ENCODE peak calls at places on chromosomes 5 and 9, in nine cellular contexts. G is IMR-90; B is HepG2; K is heart left ventricle; O is GM23338; S is spleen; N is neuronal stem cell; P is CD8-positive, alpha-beta memory T cell; F is lung. Y is an unnamed sample. For H3K4me1, the result is how much of the 10 kb centered on the place peaks cover.

GRCh38 chr9:91784673-91785402 is 165.2 kb downstream of the ROR2 start:
- DNase-seq in G (no peak), B (no peak), K (no peak), O (no peak), S (no peak), N (no peak), P (no peak), F (no peak), Y (no peak)

GRCh38 chr5:19584131-19584530 is 403.9 kb downstream of the CDH18 start:
- DNase-seq in G (no peak), B (no peak), K (no peak), O (no peak), S (no peak), N (no peak), P (no peak), F (no peak), Y (no peak)

GRCh38 chr5:108315829-108316228 is 66.1 kb downstream of the FBXL17 start:
- DNase-seq in G (peak), B (no peak), K (no peak), O (no peak), S (no peak), N (no peak), P (no peak), F (no peak), Y (no peak)

GRCh38 chr5:83244516-83244915 is 167.2 kb downstream of the XRCC4 start:
- DNase-seq in G (no peak), B (no peak), K (no peak), O (peak), S (no peak), N (no peak), P (no peak), F (no peak), Y (no peak)

GRCh38 chr9:118503236-118503635 is 799.0 kb downstream of the TLR4 start:
- DNase-seq in G (no peak), B (no peak), K (no peak), O (no peak), S (no peak), N (no peak), P (no peak), F (no peak), Y (no peak)

GRCh38 chr5:179261301-179262125 is 83.7 kb downstream of the ADAMTS2 start:
- DNase-seq in G (peak), B (peak), K (peak), O (peak), S (peak), N (peak), P (no peak), F (no peak), Y (no peak)

GRCh38 chr5:150431574-150431973 is 18.0 kb downstream of the RPS14 start:
- DNase-seq in G (no peak), B (no peak), K (no peak), O (no peak), S (no peak), N (no peak), P (no peak), F (no peak), Y (no peak)

GRCh38 chr5:125891326-125891725 is 531.9 kb upstream of the GRAMD2B start:
- DNase-seq in G (no peak), B (no peak), K (no peak), O (no peak), S (no peak), N (no peak), P (no peak), F (no peak), Y (no peak)

GRCh38 chr5:206927-207536 is 10.9 kb downstream of the CCDC127 start:
- DNase-seq in G (no peak), B (no peak), K (no peak), O (no peak), S (no peak), N (no peak), P (no peak), F (no peak), Y (no peak)

GRCh38 chr9:10612649-10613398 is at the start of gene PTPRD:
- DNase-seq in G (peak), B (peak), K (no peak), O (peak), S (peak), N (peak), P (peak), F (peak), Y (no peak)
- H3K4me3 ChIP-seq in G (peak), B (peak), K (peak), O (peak), S (peak), N (peak), P (no peak), F (peak), Y (no peak)

GRCh38 chr9:136104488-136104800 is 9.4 kb upstream of the NACC2 start:
- DNase-seq in G (no peak), B (no peak), K (no peak), O (no peak), S (no peak), N (no peak), P (no peak), F (no peak), Y (no peak)
- H3K4me1 ChIP-seq in G (under half), B (half or more), K (half or more), O (half or more), S (half or more), N (under half), P (under half), F (under half), Y (under half)

GRCh38 chr9:21966140-21966851 is 27.9 kb downstream of the CDKN2A start:
- DNase-seq in G (no peak), B (no peak), K (no peak), O (peak), S (no peak), N (no peak), P (no peak), F (no peak), Y (no peak)

GRCh38 chr9:21967707-21968106 is 26.5 kb downstream of the CDKN2A start:
- DNase-seq in G (no peak), B (no peak), K (no peak), O (peak), S (no peak), N (no peak), P (no peak), F (no peak), Y (no peak)

GRCh38 chr9:21965401-21965951 is 28.7 kb downstream of the CDKN2A start:
- DNase-seq in G (peak), B (peak), K (no peak), O (peak), S (peak), N (peak), P (peak), F (peak), Y (no peak)

GRCh38 chr9:21967169-21967568 is 27.0 kb downstream of the CDKN2A start:
- DNase-seq in G (no peak), B (no peak), K (no peak), O (peak), S (no peak), N (no peak), P (no peak), F (no peak), Y (no peak)

GRCh38 chr9:21964925-21965385 is 29.2 kb downstream of the CDKN2A start:
- DNase-seq in G (no peak), B (no peak), K (no peak), O (peak), S (peak), N (no peak), P (peak), F (peak), Y (peak)
- H3K4me3 ChIP-seq in G (peak), B (peak), K (peak), O (peak), S (peak), N (peak), P (peak), F (no peak), Y (peak)

DNA sequence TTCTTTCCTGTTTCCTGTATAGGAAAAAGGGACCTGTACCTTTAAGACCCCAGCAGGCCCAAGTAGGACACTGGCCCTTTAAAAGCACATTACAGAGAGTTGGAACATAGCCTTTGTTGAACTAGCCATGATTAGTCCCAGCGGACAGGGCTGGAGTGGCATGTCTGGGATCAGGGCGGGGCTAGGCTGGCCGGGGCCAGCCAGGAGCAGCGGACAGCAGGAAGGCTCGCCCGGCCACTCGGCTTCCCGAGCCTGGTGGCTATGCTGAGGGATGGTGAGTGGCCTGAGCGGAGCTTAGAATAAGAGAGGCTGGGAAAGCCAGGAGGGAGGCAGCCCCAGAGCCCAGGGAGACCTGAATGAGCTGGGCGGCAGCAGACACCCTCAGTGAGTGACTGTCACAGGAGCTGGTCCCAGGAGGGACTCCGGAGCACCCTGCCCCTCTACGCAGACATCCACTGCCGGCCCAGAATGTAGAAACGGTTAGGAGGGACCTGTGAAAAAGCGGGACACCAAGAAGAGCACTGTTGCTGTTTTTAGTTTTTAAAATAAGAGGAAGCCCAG is 92.1 kb downstream of the DAB2IP start:
- DNase-seq in G (peak), B (peak), K (peak), O (peak), S (peak), N (peak), P (no peak), F (peak), Y (no peak)
- H3K4me1 ChIP-seq in G (under half), B (half or more), K (under half), O (under half), S (half or more), N (under half), P (under half), F (under half), Y (under half)

GRCh38 chr9:18573157-18573556 is 99.2 kb downstream of the ADAMTSL1 start:
- DNase-seq in G (no peak), B (no peak), K (no peak), O (no peak), S (no peak), N (no peak), P (no peak), F (no peak), Y (no peak)

GRCh38 chr9:18564018-18564880 is 90.3 kb downstream of the ADAMTSL1 start:
- DNase-seq in G (no peak), B (no peak), K (no peak), O (no peak), S (no peak), N (no peak), P (no peak), F (no peak), Y (no peak)

GRCh38 chr9:18569941-18570630 is 96.1 kb downstream of the ADAMTSL1 start:
- DNase-seq in G (no peak), B (no peak), K (no peak), O (no peak), S (no peak), N (no peak), P (no peak), F (no peak), Y (no peak)

GRCh38 chr9:18566125-18566524 is 92.2 kb downstream of the ADAMTSL1 start:
- DNase-seq in G (peak), B (no peak), K (no peak), O (no peak), S (no peak), N (no peak), P (no peak), F (no peak), Y (no peak)

DNA sequence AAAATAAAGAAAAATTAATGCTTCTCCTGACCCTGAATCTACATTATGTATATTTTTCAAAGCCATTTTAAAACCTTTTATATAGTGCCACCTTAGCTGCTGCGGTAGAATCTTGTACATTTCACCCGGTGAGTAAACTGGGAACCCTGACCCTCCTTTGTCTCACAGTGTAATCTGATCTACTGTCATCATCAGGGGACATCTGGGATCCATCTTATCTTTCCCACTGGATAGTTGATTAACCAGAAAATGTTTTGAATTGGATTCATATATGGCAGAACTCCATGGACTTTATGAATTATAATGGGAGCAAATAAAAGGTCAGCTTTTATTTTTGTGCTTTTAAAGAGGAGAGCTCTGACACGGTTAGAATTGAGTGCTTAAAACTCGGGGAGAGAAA is 95.0 kb downstream of the ADAMTSL1 start:
- DNase-seq in G (peak), B (no peak), K (no peak), O (peak), S (no peak), N (no peak), P (no peak), F (no peak), Y (no peak)
- H3K4me3 ChIP-seq in G (no peak), B (no peak), K (no peak), O (no peak), S (no peak), N (no peak), P (no peak), F (no peak), Y (no peak)

GRCh38 chr5:111945535-111945934 is 188.5 kb upstream of the NREP start:
- DNase-seq in G (peak), B (no peak), K (no peak), O (no peak), S (no peak), N (no peak), P (no peak), F (no peak), Y (no peak)
- H3K4me1 ChIP-seq in G (under half), B (under half), K (under half), O (under half), S (under half), N (under half), P (under half), F (under half), Y (under half)

DNA sequence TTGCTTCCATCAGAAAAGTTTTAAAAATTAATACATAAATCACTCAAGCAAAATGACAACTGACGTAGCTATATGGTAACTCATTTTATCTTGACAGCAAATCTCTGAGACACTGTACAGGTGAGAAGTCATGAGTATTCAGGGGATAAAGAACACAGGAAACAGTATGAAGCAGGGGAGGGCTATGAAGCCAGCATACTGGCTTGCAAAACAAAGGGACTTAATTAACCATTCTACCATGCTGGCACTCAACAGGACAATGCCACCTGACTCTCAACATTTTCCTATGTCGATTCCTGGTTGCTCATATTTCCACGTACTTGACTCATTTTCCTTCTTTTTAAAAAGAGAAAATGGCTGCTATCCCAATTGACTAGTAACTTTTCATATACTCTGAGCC is 151.4 kb upstream of the RETREG1 start:
- DNase-seq in G (no peak), B (no peak), K (no peak), O (no peak), S (no peak), N (no peak), P (no peak), F (no peak), Y (no peak)
- H3K4me3 ChIP-seq in G (no peak), B (no peak), K (no peak), O (no peak), S (no peak), N (no peak), P (no peak), F (no peak), Y (no peak)

Y was measured in CD4-positive, CD25-positive, alpha-beta regulatory T cell.